ENCODE peak calls at places on chromosomes 16 and 17, in six cellular contexts. W is Peyer's patch; D is pancreas; X is effector memory CD4-positive, alpha-beta T cell; K is HCT116; N is WERI-Rb-1. T is an unnamed sample.

GRCh38 chr16:14284930-14285541 is 213.9 kb downstream of the MRTFB start:
- DNase-seq in X (no peak), D (no peak), K (peak), W (no peak), N (no peak), T (no peak)

GRCh38 chr16:58850019-58850626 is 116.0 kb upstream of the GOT2 start:
- DNase-seq in W (no peak), X (no peak), K (no peak), D (no peak), N (no peak), T (no peak)

GRCh38 chr17:78127888-78128615 is 503 bp downstream of the TMC6 start:
- DNase-seq in N (peak), X (no peak), K (no peak), W (peak), D (no peak), T (no peak)

GRCh38 chr17:82281076-82281475 is 7.6 kb upstream of the CSNK1D start:
- DNase-seq in X (no peak), K (no peak), N (no peak), W (no peak), D (no peak), T (no peak)

GRCh38 chr17:73255671-73256181 is 6.0 kb downstream of the CPSF4L start:
- DNase-seq in D (peak), N (peak), W (peak), X (peak), K (peak), T (peak)

GRCh38 chr17:2755941-2756724 is 6.7 kb upstream of the CCDC92B start:
- DNase-seq in N (no peak), X (no peak), W (no peak), K (no peak), D (peak), T (no peak)

GRCh38 chr16:14109077-14109775 is 38.1 kb downstream of the MRTFB start:
- DNase-seq in N (no peak), X (no peak), D (no peak), W (no peak), K (no peak), T (no peak)

GRCh38 chr16:89358030-89359005 is 132.0 kb downstream of the ANKRD11 start:
- DNase-seq in X (peak), N (no peak), D (no peak), K (no peak), W (peak), T (no peak)

GRCh38 chr16:24993722-24994686 is 21.2 kb downstream of the ARHGAP17 start:
- DNase-seq in W (no peak), N (no peak), K (peak), D (peak), X (no peak), T (no peak)

GRCh38 chr17:50118828-50119218 is 11.1 kb downstream of the SAMD14 start:
- DNase-seq in W (no peak), K (no peak), D (no peak), X (no peak), N (no peak), T (no peak)

GRCh38 chr16:73713817-73714495 is 582.7 kb upstream of the PSMD7 start:
- DNase-seq in N (peak), D (peak), W (no peak), X (no peak), K (peak), T (no peak)

GRCh38 chr16:3138823-3139426 is 4.1 kb downstream of the ZNF213 start:
- DNase-seq in W (no peak), D (no peak), N (no peak), K (no peak), X (no peak), T (no peak)

GRCh38 chr16:1100084-1100800 is 4.2 kb upstream of the C1QTNF8 start:
- DNase-seq in K (no peak), W (peak), D (no peak), X (no peak), N (no peak), T (no peak)

GRCh38 chr16:51807551-51807950 is 656.5 kb upstream of the SALL1 start:
- DNase-seq in D (no peak), N (no peak), K (no peak), X (no peak), W (no peak), T (no peak)

GRCh38 chr17:83151056-83151441 is 71.6 kb downstream of the METRNL start:
- DNase-seq in W (no peak), D (no peak), K (no peak), X (no peak), N (no peak), T (no peak)

GRCh38 chr16:14559809-14560227 is 70.2 kb downstream of the PARN start:
- DNase-seq in N (no peak), K (no peak), X (no peak), W (no peak), D (peak), T (no peak)

GRCh38 chr17:43916385-43916784 is 9.0 kb upstream of the MPP2 start:
- DNase-seq in X (no peak), W (no peak), D (no peak), K (no peak), N (no peak), T (no peak)

GRCh38 chr16:89201467-89202377 is 1.4 kb upstream of the SLC22A31 start:
- DNase-seq in N (peak), W (peak), X (peak), K (peak), D (peak), T (no peak)

GRCh38 chr16:74734361-74735161 is 33.9 kb upstream of the MLKL start:
- DNase-seq in W (no peak), N (no peak), K (no peak), D (no peak), X (no peak), T (no peak)

GRCh38 chr17:82200743-82201497 is 11.7 kb downstream of the CCDC57 start:
- DNase-seq in X (peak), K (no peak), W (no peak), N (no peak), D (no peak), T (no peak)

GRCh38 chr17:21094298-21094704 is 32.5 kb upstream of the DHRS7B start:
- DNase-seq in D (no peak), X (no peak), W (no peak), N (no peak), K (no peak), T (no peak)

DNA sequence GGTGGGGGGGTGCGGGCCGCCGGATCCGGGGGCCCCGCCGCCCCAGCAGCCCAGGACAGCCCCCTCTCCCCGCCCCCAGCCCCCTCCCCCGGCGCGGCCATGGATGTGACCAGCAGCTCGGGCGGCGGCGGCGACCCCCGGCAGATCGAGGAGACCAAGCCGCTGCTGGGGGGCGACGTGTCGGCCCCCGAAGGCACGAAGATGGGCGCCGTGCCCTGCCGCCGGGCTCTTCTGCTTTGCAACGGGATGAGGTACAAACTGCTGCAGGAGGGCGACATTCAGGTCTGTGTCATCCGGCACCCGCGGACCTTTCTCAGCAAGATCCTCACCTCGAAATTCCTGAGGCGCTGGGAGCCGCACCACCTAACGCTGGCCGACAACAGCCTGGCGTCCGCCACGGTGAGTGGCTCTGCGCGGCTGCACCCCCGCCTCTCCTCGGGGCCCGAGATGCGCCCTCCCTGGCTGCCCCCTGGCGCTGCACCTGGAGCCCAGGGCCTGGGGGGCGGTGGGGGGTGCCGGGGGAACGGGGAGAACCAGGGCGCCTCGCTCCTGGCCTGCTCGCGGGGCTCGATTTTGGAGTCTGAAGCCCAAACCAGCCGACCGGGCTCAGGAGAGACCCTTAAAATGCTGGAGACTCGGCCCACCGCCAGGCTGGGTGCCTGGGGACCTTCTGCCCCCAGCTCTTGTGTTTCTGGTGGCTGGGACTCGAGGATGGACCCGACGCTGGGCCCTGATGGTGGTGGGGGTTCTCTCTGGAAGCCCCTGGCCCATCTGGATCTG is 725 bp downstream of the CMIP start:
- DNase-seq in K (no peak), N (peak), D (peak), W (peak), X (no peak), T (no peak)
- H3K4me3 ChIP-seq in K (peak), N (peak), D (peak), W (peak), X (peak), T (peak)

GRCh38 chr17:47850373-47850691 is 631 bp downstream of the SP6 start:
- DNase-seq in X (no peak), W (no peak), N (no peak), D (no peak), K (no peak), T (no peak)
- H3K4me3 ChIP-seq in X (peak), W (no peak), N (peak), D (peak), K (peak), T (peak)

GRCh38 chr16:29897333-29897732 is 2.0 kb downstream of the SEZ6L2 start:
- DNase-seq in D (no peak), N (no peak), X (no peak), W (no peak), K (no peak), T (no peak)
- H3K4me3 ChIP-seq in D (no peak), N (no peak), X (no peak), W (no peak), K (no peak), T (no peak)

DNA sequence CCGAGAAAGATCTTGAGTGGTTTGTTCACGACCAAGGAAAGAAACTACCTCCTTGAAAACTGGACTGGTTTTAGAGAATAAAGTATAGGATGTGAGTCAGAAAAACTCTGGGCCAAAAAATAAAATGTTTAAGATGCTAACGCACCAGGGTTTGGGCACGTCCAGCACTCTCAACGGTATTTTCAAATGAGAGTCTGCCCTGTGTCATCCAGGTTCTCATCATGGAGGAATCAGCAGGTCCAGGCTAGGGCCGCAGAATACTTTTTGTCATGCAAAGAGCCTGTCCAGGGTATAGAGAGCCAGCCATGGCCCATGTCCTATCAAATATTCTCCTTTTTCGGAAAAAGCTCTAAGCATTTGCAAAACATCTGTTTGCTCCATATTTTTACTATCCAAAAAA is 2.4 kb downstream of the NXN start:
- DNase-seq in D (no peak), N (no peak), K (no peak), W (no peak), X (no peak), T (no peak)
- H3K4me3 ChIP-seq in D (peak), N (no peak), K (no peak), W (no peak), X (no peak), T (no peak)

DNA sequence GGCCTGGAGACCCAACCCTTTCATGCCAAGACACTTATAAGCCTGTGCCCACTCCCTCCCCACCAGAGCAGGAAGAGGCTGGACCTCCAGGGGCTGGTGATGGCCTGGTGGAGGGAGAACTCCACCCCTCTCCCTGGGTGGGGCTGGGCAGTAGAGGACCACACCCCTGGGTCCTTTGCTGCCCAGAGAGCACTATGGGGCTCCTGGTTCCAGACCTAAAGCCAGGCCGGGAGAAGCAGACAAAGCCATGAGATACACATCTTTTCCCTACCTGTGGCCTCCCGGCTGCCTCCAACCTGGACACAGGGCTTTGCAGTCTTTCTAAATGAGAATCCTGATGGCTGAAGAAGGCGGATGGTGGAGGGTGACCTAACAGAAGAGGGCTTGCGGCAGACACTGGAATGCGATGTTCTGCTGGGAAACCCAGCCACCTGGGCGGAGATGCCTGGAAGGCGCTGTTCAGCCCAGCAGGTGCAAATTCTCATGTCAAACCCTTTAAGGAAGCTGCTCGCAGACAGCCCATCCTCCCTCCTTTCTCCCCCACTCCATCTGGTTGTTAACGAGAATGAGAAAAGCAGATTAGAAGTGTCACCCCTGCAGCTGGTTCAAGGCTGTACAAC is 43.9 kb upstream of the KIFC3 start:
- DNase-seq in N (peak), W (no peak), K (no peak), D (peak), X (no peak), T (peak)
- H3K4me3 ChIP-seq in N (peak), W (no peak), K (no peak), D (peak), X (no peak), T (no peak)

GRCh38 chr16:10937068-10937859 is 5.0 kb downstream of the DEXI start:
- DNase-seq in W (peak), N (no peak), D (no peak), K (no peak), X (no peak), T (no peak)
- H3K4me3 ChIP-seq in W (no peak), N (no peak), D (peak), K (no peak), X (peak), T (no peak)

GRCh38 chr17:10610821-10611323 is 46.2 kb downstream of the MYH3 start:
- DNase-seq in K (no peak), D (no peak), X (no peak), N (peak), W (no peak), T (no peak)
- H3K4me3 ChIP-seq in K (no peak), D (no peak), X (no peak), N (no peak), W (no peak), T (no peak)

DNA sequence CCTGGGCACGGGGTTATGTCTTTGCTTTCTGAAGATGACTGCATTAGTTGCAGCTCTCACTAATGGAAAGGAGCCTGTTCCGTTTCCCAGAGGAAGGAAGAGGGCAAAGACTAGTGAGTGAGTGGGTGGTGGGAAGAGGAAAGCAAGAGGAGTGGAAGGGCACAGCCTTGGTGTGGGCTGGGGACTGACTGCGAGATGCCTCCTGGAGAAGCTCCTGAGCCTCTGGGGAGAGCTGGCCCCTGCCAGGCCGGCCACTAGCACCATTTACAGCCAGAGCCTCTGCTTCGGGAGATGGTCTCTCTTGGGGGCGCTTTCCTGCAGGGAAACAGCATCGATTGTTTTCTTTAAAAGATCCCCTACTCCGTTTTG is 825 bp upstream of the RHBDL3 start:
- DNase-seq in N (no peak), D (no peak), X (no peak), W (no peak), K (no peak), T (no peak)
- H3K4me3 ChIP-seq in N (peak), D (no peak), X (no peak), W (no peak), K (no peak), T (peak)